ENCODE peak calls at places on chromosomes 13 and 19, in six cellular contexts. A is thyroid gland, H is body of pancreas, T is heart left ventricle, O is stomach, S is HCT116. U is an unnamed sample.

GRCh38 chr19:30733826-30734550 is 361.8 kb downstream of the ZNF536 start:
- DNase-seq in A (no peak), H (no peak), T (no peak), O (no peak), S (no peak), U (no peak)

GRCh38 chr13:32426191-32426980 is 1.5 kb downstream of the N4BP2L1 start:
- DNase-seq in A (no peak), H (no peak), T (peak; percentile 10), O (no peak), S (no peak), U (no peak)

GRCh38 chr13:98214707-98215106 is 37.6 kb upstream of the RNF113B start:
- DNase-seq in A (peak; percentile 80), H (peak; percentile 66), T (no peak), O (peak; percentile 72), S (peak; percentile 6), U (no peak)

GRCh38 chr19:39411006-39411831 is 1.2 kb upstream of the PLEKHG2 start:
- DNase-seq in A (peak; percentile 37), H (peak; percentile 74), T (no peak), O (peak; percentile 86), S (no peak), U (no peak)

GRCh38 chr13:102693781-102694180 is 1.1 kb downstream of the METTL21C start:
- DNase-seq in A (no peak), H (no peak), T (no peak), O (no peak), S (no peak), U (no peak)

GRCh38 chr19:33906578-33907335 is 110.1 kb downstream of the KCTD15 start:
- DNase-seq in A (peak; percentile 20), H (peak; percentile 43), T (peak; percentile 15), O (no peak), S (no peak), U (no peak)

GRCh38 chr13:109389892-109390345 is 396.5 kb downstream of the IRS2 start:
- DNase-seq in A (no peak), H (no peak), T (no peak), O (no peak), S (no peak), U (no peak)

GRCh38 chr19:33446918-33447293 is 73.4 kb downstream of the CEBPG start:
- DNase-seq in A (no peak), H (no peak), T (no peak), O (no peak), S (no peak), U (no peak)

GRCh38 chr19:33472696-33473624 is 48.6 kb downstream of the PEPD start:
- DNase-seq in A (no peak), H (no peak), T (no peak), O (no peak), S (no peak), U (no peak)

GRCh38 chr13:75357576-75358295 is 124.2 kb downstream of the TBC1D4 start:
- DNase-seq in A (peak; percentile 32), H (peak; percentile 32), T (peak; percentile 29), O (no peak), S (peak; percentile 72), U (no peak)

GRCh38 chr19:16801599-16801998 is 27.6 kb upstream of the SIN3B start:
- DNase-seq in A (no peak), H (no peak), T (no peak), O (no peak), S (no peak), U (no peak)

GRCh38 chr13:35646061-35646774 is 169.7 kb upstream of the MAB21L1 start:
- DNase-seq in A (no peak), H (no peak), T (no peak), O (no peak), S (no peak), U (no peak)

GRCh38 chr13:76808927-76809326 is 77.3 kb downstream of the KCTD12 start:
- DNase-seq in A (no peak), H (no peak), T (no peak), O (no peak), S (no peak), U (no peak)

GRCh38 chr13:51328488-51328887 is 11.0 kb upstream of the SERPINE3 start:
- DNase-seq in A (no peak), H (no peak), T (no peak), O (no peak), S (no peak), U (no peak)

GRCh38 chr19:6740589-6741348 is 1.3 kb downstream of the TRIP10 start:
- DNase-seq in A (peak; percentile 39), H (peak; percentile 50), T (peak; percentile 81), O (peak; percentile 45), S (no peak), U (no peak)
- TF ChIP-seq POLR2A in A (peak; percentile 55), H (no peak), T (no peak), O (no peak), S (no peak), U (no peak)

DNA sequence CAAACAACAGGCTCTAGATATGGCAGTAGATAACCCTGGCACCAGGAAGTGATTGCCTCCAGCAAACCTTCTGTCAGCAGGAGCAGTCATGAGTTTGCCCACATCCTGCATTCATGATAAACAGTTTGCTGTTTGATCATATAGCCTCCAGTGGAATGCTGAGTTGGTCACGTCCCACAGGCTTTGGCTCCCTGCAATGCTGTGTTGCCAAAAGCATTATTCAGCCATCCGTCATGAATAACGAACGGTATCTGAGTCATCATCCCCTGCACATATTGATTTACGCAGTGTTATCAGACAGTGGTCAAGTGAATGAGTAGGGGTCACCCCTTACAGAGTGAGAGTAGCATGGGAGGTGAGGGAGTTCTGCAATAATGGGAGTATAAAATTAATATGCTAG is 21.9 kb upstream of the ZNF432 start:
- DNase-seq in A (no peak), H (no peak), T (no peak), O (no peak), S (no peak), U (no peak)
- H3K9me3 ChIP-seq in A (no peaks in the 10 kb centered on the region), H (peaks cover 5% of the 10 kb centered on the region), T (peaks cover 13% of the 10 kb centered on the region), O (peaks cover 100% of the 10 kb centered on the region), S (peaks cover 21% of the 10 kb centered on the region), U (peaks cover 100% of the 10 kb centered on the region)

GRCh38 chr13:28140433-28141125 is 2.2 kb downstream of the PAN3 start:
- DNase-seq in A (no peak), H (no peak), T (no peak), O (no peak), S (no peak), U (no peak)
- H3K27ac ChIP-seq in A (no peak overlapping the region), H (peak overlapping the region; percentile 99), T (no peak overlapping the region), O (peak overlapping the region; percentile 98), S (no peak overlapping the region), U (peak overlapping the region; percentile 98)

DNA sequence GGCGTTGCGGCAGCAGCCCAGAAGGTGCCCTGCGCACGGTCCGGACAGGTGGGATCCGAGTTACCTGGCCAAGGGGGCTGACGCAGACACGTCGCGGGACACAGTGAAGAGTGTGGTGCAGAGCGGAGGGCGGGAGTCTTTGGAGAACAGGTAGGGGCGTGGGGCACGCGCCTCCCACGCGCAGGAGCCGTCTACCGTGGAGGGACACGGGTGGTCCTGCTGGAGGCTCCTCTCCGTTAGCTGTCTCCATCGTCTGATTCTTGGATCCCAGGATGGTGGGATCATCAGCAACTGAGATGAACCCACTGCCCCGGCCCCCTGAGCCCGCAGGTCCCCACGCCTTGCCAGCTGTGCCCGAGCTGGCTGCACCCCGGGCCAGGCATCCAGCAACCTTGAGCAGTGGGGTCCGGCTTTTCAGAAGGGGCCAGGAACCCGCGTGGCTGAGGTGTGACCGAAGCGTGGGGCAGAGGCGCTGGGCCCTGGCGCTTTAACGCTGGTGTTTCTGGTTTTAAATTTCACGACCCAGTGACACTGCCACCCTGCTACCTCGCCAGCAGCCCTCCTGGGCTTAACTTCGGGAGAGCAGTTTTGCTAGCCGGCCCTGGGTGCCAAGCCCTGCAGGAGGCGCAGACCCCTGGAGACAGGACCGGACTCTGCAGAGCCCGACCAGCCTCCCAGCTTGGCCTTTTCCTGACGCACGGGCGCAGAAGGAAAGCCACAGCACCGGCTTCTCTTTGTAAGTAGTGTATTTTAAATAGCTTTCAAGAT is 7.3 kb downstream of the FGF22 start:
- DNase-seq in A (no peak), H (no peak), T (no peak), O (no peak), S (no peak), U (no peak)
- TF ChIP-seq POLR2A in A (no peak), H (no peak), T (no peak), O (no peak), S (no peak), U (no peak)

GRCh38 chr13:19172647-19173030 is 9.0 kb downstream of the TUBA3C start:
- DNase-seq in A (no peak), H (no peak), T (no peak), O (no peak), S (no peak), U (no peak)
- H3K9me3 ChIP-seq in A (no peaks in the 10 kb centered on the region), H (no peaks in the 10 kb centered on the region), T (no peaks in the 10 kb centered on the region), O (peaks cover 14% of the 10 kb centered on the region), S (peaks cover 7% of the 10 kb centered on the region), U (no peaks in the 10 kb centered on the region)

GRCh38 chr13:40230833-40231266 is 435.6 kb downstream of the FOXO1 start:
- DNase-seq in A (no peak), H (no peak), T (no peak), O (no peak), S (no peak), U (no peak)
- H3K27ac ChIP-seq in A (no peak overlapping the region), H (no peak overlapping the region), T (peak overlapping the region; percentile 4), O (peak overlapping the region; percentile 45), S (no peak overlapping the region), U (peak overlapping the region; percentile 41)

U was measured in esophagus squamous epithelium.